ENCODE peak calls at places on chromosomes 16 and 17, in six cellular contexts. One of them, this sample, is unnamed.

GRCh38 chr17:6269474-6269873 is 165.4 kb downstream of the AIPL1 start:
- DNase-seq in mesenchymal stem cell: peak
- DNase-seq in IMR-90: peak
- DNase-seq in H1: peak
- DNase-seq in H9: peak
- DNase-seq in neuronal stem cell: peak
- DNase-seq in this sample: peak

GRCh38 chr17:71430281-71430680 is 690.5 kb upstream of the SOX9 start:
- DNase-seq in mesenchymal stem cell: no peak
- DNase-seq in IMR-90: no peak
- DNase-seq in H1: no peak
- DNase-seq in H9: no peak
- DNase-seq in neuronal stem cell: no peak
- DNase-seq in this sample: no peak

GRCh38 chr17:50807014-50807413 is 28.4 kb upstream of the WFIKKN2 start:
- DNase-seq in mesenchymal stem cell: no peak
- DNase-seq in IMR-90: no peak
- DNase-seq in H1: no peak
- DNase-seq in H9: no peak
- DNase-seq in neuronal stem cell: no peak
- DNase-seq in this sample: no peak

GRCh38 chr16:254461-254860 is 19.8 kb downstream of the FAM234A start:
- DNase-seq in mesenchymal stem cell: no peak
- DNase-seq in IMR-90: no peak
- DNase-seq in H1: no peak
- DNase-seq in H9: no peak
- DNase-seq in neuronal stem cell: no peak
- DNase-seq in this sample: no peak

GRCh38 chr16:87815567-87815966 is 49.8 kb upstream of the KLHDC4 start:
- DNase-seq in mesenchymal stem cell: no peak
- DNase-seq in IMR-90: no peak
- DNase-seq in H1: no peak
- DNase-seq in H9: no peak
- DNase-seq in neuronal stem cell: no peak
- DNase-seq in this sample: no peak

GRCh38 chr17:14747576-14747940 is 446.7 kb downstream of the HS3ST3B1 start:
- DNase-seq in mesenchymal stem cell: no peak
- DNase-seq in IMR-90: peak
- DNase-seq in H1: no peak
- DNase-seq in H9: no peak
- DNase-seq in neuronal stem cell: no peak
- DNase-seq in this sample: no peak

GRCh38 chr17:7959503-7960253 is 27.7 kb downstream of the CNTROB start:
- DNase-seq in mesenchymal stem cell: peak
- DNase-seq in IMR-90: no peak
- DNase-seq in H1: no peak
- DNase-seq in H9: no peak
- DNase-seq in neuronal stem cell: no peak
- DNase-seq in this sample: no peak

GRCh38 chr17:80408872-80409271 is 6.1 kb upstream of the ENDOV start:
- DNase-seq in mesenchymal stem cell: no peak
- DNase-seq in IMR-90: no peak
- DNase-seq in H1: no peak
- DNase-seq in H9: no peak
- DNase-seq in neuronal stem cell: no peak
- DNase-seq in this sample: no peak

GRCh38 chr16:15398618-15399316 is 3.2 kb downstream of the MPV17L start:
- DNase-seq in mesenchymal stem cell: no peak
- DNase-seq in IMR-90: no peak
- DNase-seq in H1: no peak
- DNase-seq in H9: no peak
- DNase-seq in neuronal stem cell: no peak
- DNase-seq in this sample: no peak

GRCh38 chr17:71548540-71549190 is 572.2 kb upstream of the SOX9 start:
- DNase-seq in mesenchymal stem cell: no peak
- DNase-seq in IMR-90: peak
- DNase-seq in H1: no peak
- DNase-seq in H9: no peak
- DNase-seq in neuronal stem cell: no peak
- DNase-seq in this sample: no peak

GRCh38 chr17:8728251-8728925 is 16.2 kb downstream of the CCDC42 start:
- DNase-seq in mesenchymal stem cell: no peak
- DNase-seq in IMR-90: no peak
- DNase-seq in H1: no peak
- DNase-seq in H9: no peak
- DNase-seq in neuronal stem cell: no peak
- DNase-seq in this sample: peak

GRCh38 chr17:2111691-2112090 is 56.8 kb downstream of the HIC1 start:
- DNase-seq in mesenchymal stem cell: peak
- DNase-seq in IMR-90: peak
- DNase-seq in H1: no peak
- DNase-seq in H9: no peak
- DNase-seq in neuronal stem cell: no peak
- DNase-seq in this sample: peak

GRCh38 chr16:28604186-28604565 is 5.7 kb downstream of the SULT1A1 start:
- DNase-seq in mesenchymal stem cell: no peak
- DNase-seq in IMR-90: no peak
- DNase-seq in H1: no peak
- DNase-seq in H9: no peak
- DNase-seq in neuronal stem cell: no peak
- DNase-seq in this sample: no peak

GRCh38 chr16:46894011-46894672 is 10.0 kb downstream of the GPT2 start:
- DNase-seq in mesenchymal stem cell: no peak
- DNase-seq in IMR-90: peak
- DNase-seq in H1: no peak
- DNase-seq in H9: no peak
- DNase-seq in neuronal stem cell: no peak
- DNase-seq in this sample: no peak

GRCh38 chr16:50335198-50335958 is 33.4 kb downstream of the BRD7 start:
- DNase-seq in mesenchymal stem cell: peak
- DNase-seq in IMR-90: peak
- DNase-seq in H1: no peak
- DNase-seq in H9: no peak
- DNase-seq in neuronal stem cell: no peak
- DNase-seq in this sample: peak

GRCh38 chr16:54938351-54939346 is 8.0 kb downstream of the IRX5 start:
- DNase-seq in mesenchymal stem cell: peak
- DNase-seq in IMR-90: no peak
- DNase-seq in H1: peak
- DNase-seq in H9: peak
- DNase-seq in neuronal stem cell: peak
- DNase-seq in this sample: no peak

GRCh38 chr17:51015145-51015558 is 105.5 kb downstream of the SPAG9 start:
- DNase-seq in mesenchymal stem cell: no peak
- DNase-seq in IMR-90: peak
- DNase-seq in H1: no peak
- DNase-seq in H9: no peak
- DNase-seq in neuronal stem cell: no peak
- DNase-seq in this sample: no peak

GRCh38 chr16:6382787-6383515 is 949.7 kb upstream of the RBFOX1 start:
- DNase-seq in mesenchymal stem cell: no peak
- DNase-seq in IMR-90: no peak
- DNase-seq in H1: no peak
- DNase-seq in H9: no peak
- DNase-seq in neuronal stem cell: no peak
- DNase-seq in this sample: no peak

GRCh38 chr17:43398724-43399595 is at the start of gene ARL4D:
- DNase-seq in mesenchymal stem cell: peak
- DNase-seq in IMR-90: peak
- DNase-seq in H1: peak
- DNase-seq in H9: peak
- DNase-seq in neuronal stem cell: peak
- DNase-seq in this sample: peak

GRCh38 chr17:17970699-17971430 is 1.3 kb downstream of the TOM1L2 start:
- DNase-seq in mesenchymal stem cell: no peak
- DNase-seq in IMR-90: no peak
- DNase-seq in H1: no peak
- DNase-seq in H9: no peak
- DNase-seq in neuronal stem cell: no peak
- DNase-seq in this sample: peak

GRCh38 chr17:3535253-3535995 is 22.2 kb downstream of the TRPV3 start:
- DNase-seq in mesenchymal stem cell: peak
- DNase-seq in IMR-90: peak
- DNase-seq in H1: peak
- DNase-seq in H9: peak
- DNase-seq in neuronal stem cell: peak
- DNase-seq in this sample: no peak

GRCh38 chr16:57802635-57803412 is 533 bp upstream of the KIFC3 start:
- DNase-seq in mesenchymal stem cell: peak
- DNase-seq in IMR-90: peak
- DNase-seq in H1: peak
- DNase-seq in H9: peak
- DNase-seq in neuronal stem cell: no peak
- DNase-seq in this sample: no peak

GRCh38 chr16:62805221-62805857 is 769.1 kb upstream of the CDH8 start:
- DNase-seq in mesenchymal stem cell: no peak
- DNase-seq in IMR-90: no peak
- DNase-seq in H1: no peak
- DNase-seq in H9: no peak
- DNase-seq in neuronal stem cell: no peak
- DNase-seq in this sample: no peak

GRCh38 chr17:39239640-39240314 is 14.0 kb upstream of the STAC2 start:
- DNase-seq in mesenchymal stem cell: no peak
- DNase-seq in IMR-90: no peak
- DNase-seq in H1: peak
- DNase-seq in H9: peak
- DNase-seq in neuronal stem cell: no peak
- DNase-seq in this sample: peak

GRCh38 chr16:68355447-68356248 is 44.8 kb downstream of the PRMT7 start:
- DNase-seq in mesenchymal stem cell: no peak
- DNase-seq in IMR-90: no peak
- DNase-seq in H1: peak
- DNase-seq in H9: no peak
- DNase-seq in neuronal stem cell: no peak
- DNase-seq in this sample: no peak
- H3K14ac ChIP-seq in mesenchymal stem cell: no peak
- H3K14ac ChIP-seq in IMR-90: no peak
- H3K14ac ChIP-seq in H1: no peak
- H3K14ac ChIP-seq in H9: no peak
- H3K14ac ChIP-seq in neuronal stem cell: no peak
- H3K14ac ChIP-seq in this sample: no peak

GRCh38 chr16:30446203-30446595 is 525 bp upstream of the SEPHS2 start:
- DNase-seq in mesenchymal stem cell: no peak
- DNase-seq in IMR-90: no peak
- DNase-seq in H1: no peak
- DNase-seq in H9: no peak
- DNase-seq in neuronal stem cell: no peak
- DNase-seq in this sample: no peak

GRCh38 chr16:30445149-30445407 is 596 bp downstream of the SEPHS2 start:
- DNase-seq in mesenchymal stem cell: no peak
- DNase-seq in IMR-90: no peak
- DNase-seq in H1: no peak
- DNase-seq in H9: no peak
- DNase-seq in neuronal stem cell: no peak
- DNase-seq in this sample: no peak

GRCh38 chr16:30444231-30445148 is 1.2 kb downstream of the SEPHS2 start:
- DNase-seq in mesenchymal stem cell: no peak
- DNase-seq in IMR-90: no peak
- DNase-seq in H1: no peak
- DNase-seq in H9: no peak
- DNase-seq in neuronal stem cell: no peak
- DNase-seq in this sample: no peak

GRCh38 chr16:30447512-30448226 is 2.0 kb upstream of the SEPHS2 start:
- DNase-seq in mesenchymal stem cell: no peak
- DNase-seq in IMR-90: no peak
- DNase-seq in H1: no peak
- DNase-seq in H9: no peak
- DNase-seq in neuronal stem cell: no peak
- DNase-seq in this sample: no peak

GRCh38 chr16:30445408-30446202 is at the start of gene SEPHS2:
- DNase-seq in mesenchymal stem cell: peak
- DNase-seq in IMR-90: peak
- DNase-seq in H1: peak
- DNase-seq in H9: peak
- DNase-seq in neuronal stem cell: peak
- DNase-seq in this sample: peak
- H3K14ac ChIP-seq in mesenchymal stem cell: no peak
- H3K14ac ChIP-seq in IMR-90: peak
- H3K14ac ChIP-seq in H1: no peak
- H3K14ac ChIP-seq in H9: no peak
- H3K14ac ChIP-seq in neuronal stem cell: no peak
- H3K14ac ChIP-seq in this sample: peak

DNA sequence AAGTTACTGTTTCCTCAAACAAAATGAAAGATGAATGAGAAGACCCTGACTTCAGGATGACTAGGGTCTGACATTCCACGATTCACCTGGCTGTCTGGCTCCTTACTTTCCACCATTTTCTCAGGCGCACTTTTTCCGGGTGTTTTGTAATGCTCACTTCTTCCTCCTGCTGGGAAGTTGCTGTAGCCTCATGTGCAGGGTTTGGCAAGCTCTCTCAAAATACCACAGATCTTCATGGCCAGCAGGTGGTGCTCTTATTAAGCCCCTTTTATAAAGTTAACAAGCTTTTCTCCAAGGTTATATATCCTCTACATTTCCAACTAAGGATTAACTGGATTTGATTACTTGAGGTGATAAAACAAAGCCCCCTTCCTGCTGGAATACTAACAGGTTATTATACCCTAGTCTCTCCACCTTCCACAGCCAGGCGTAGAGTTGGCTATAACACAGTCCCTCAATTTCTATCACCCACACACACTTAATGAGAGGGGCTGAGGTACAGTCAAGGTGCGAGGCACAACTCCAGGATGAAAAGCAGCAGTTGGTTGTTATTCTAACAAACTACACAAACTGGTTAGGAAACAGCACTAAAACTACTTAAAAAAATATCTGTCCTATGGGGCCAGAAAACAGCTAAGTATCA is 45.4 kb downstream of the STH start:
- DNase-seq in mesenchymal stem cell: peak
- DNase-seq in IMR-90: peak
- DNase-seq in H1: no peak
- DNase-seq in H9: peak
- DNase-seq in neuronal stem cell: peak
- DNase-seq in this sample: peak
- H3K14ac ChIP-seq in mesenchymal stem cell: no peak
- H3K14ac ChIP-seq in IMR-90: no peak
- H3K14ac ChIP-seq in H1: no peak
- H3K14ac ChIP-seq in H9: no peak
- H3K14ac ChIP-seq in neuronal stem cell: no peak
- H3K14ac ChIP-seq in this sample: no peak

GRCh38 chr16:12874135-12874534 is 27.3 kb upstream of the SHISA9 start:
- DNase-seq in mesenchymal stem cell: no peak
- DNase-seq in IMR-90: peak
- DNase-seq in H1: no peak
- DNase-seq in H9: no peak
- DNase-seq in neuronal stem cell: no peak
- DNase-seq in this sample: no peak

GRCh38 chr16:12879812-12880211 is 21.6 kb upstream of the SHISA9 start:
- DNase-seq in mesenchymal stem cell: no peak
- DNase-seq in IMR-90: no peak
- DNase-seq in H1: no peak
- DNase-seq in H9: no peak
- DNase-seq in neuronal stem cell: no peak
- DNase-seq in this sample: no peak

GRCh38 chr16:12881182-12881581 is 20.2 kb upstream of the SHISA9 start:
- DNase-seq in mesenchymal stem cell: no peak
- DNase-seq in IMR-90: no peak
- DNase-seq in H1: no peak
- DNase-seq in H9: no peak
- DNase-seq in neuronal stem cell: no peak
- DNase-seq in this sample: no peak

GRCh38 chr16:12878973-12879372 is 22.4 kb upstream of the SHISA9 start:
- DNase-seq in mesenchymal stem cell: no peak
- DNase-seq in IMR-90: no peak
- DNase-seq in H1: no peak
- DNase-seq in H9: no peak
- DNase-seq in neuronal stem cell: no peak
- DNase-seq in this sample: no peak

GRCh38 chr16:12876778-12877177 is 24.6 kb upstream of the SHISA9 start:
- DNase-seq in mesenchymal stem cell: no peak
- DNase-seq in IMR-90: no peak
- DNase-seq in H1: no peak
- DNase-seq in H9: no peak
- DNase-seq in neuronal stem cell: no peak
- DNase-seq in this sample: no peak
- H3K14ac ChIP-seq in mesenchymal stem cell: no peak
- H3K14ac ChIP-seq in IMR-90: no peak
- H3K14ac ChIP-seq in H1: no peak
- H3K14ac ChIP-seq in H9: no peak
- H3K14ac ChIP-seq in neuronal stem cell: no peak
- H3K14ac ChIP-seq in this sample: no peak

This sample was measured in trophoblast cell.